ENCODE peak calls at places on chromosome 13, in six cellular contexts. A, M, Z, O, P and K are unnamed samples.

GRCh38 chr13:77697208-77698103 is at the start of gene SLAIN1:
- DNase-seq in P (no peak), Z (peak; percentile 15), M (peak; percentile 85), O (peak; percentile 90), A (peak; percentile 86), K (peak; percentile 94)

GRCh38 chr13:110209950-110210603 is 96.9 kb downstream of the COL4A1 start:
- DNase-seq in Z (no peak), M (no peak), A (no peak), P (no peak), O (no peak), K (no peak)

GRCh38 chr13:41973247-41973741 is 12.4 kb upstream of the VWA8 start:
- DNase-seq in A (no peak), M (peak; percentile 76), Z (no peak), O (peak; percentile 44), P (no peak), K (peak; percentile 76)

GRCh38 chr13:47184311-47184710 is 287.5 kb upstream of the HTR2A start:
- DNase-seq in A (no peak), Z (no peak), M (no peak), O (no peak), P (no peak), K (no peak)

GRCh38 chr13:20714563-20715339 is 11.3 kb downstream of the IL17D start:
- DNase-seq in O (no peak), Z (no peak), M (no peak), A (no peak), P (no peak), K (no peak)

GRCh38 chr13:98650376-98651107 is 73.6 kb upstream of the STK24 start:
- DNase-seq in P (no peak), O (no peak), M (no peak), Z (no peak), A (no peak), K (no peak)

GRCh38 chr13:102658678-102659077 is 36.2 kb downstream of the METTL21C start:
- DNase-seq in P (no peak), A (no peak), M (no peak), O (no peak), Z (no peak), K (no peak)

GRCh38 chr13:49298903-49299605 is 51.3 kb downstream of the CDADC1 start:
- DNase-seq in P (no peak), Z (peak; percentile 95), O (no peak), M (peak; percentile 42), A (no peak), K (no peak)

GRCh38 chr13:20828540-20829364 is 55.0 kb upstream of the EEF1AKMT1 start:
- DNase-seq in M (no peak), O (no peak), P (peak; percentile 26), Z (peak; percentile 38), A (no peak), K (peak; percentile 87)

GRCh38 chr13:49602005-49602404 is 16.6 kb upstream of the RCBTB1 start:
- DNase-seq in O (no peak), M (no peak), Z (no peak), P (no peak), A (no peak), K (no peak)

GRCh38 chr13:51000576-51001260 is 91.1 kb downstream of the RNASEH2B start:
- DNase-seq in Z (no peak), P (no peak), O (no peak), M (no peak), A (no peak), K (no peak)

GRCh38 chr13:59770451-59770850 is 393.3 kb downstream of the DIAPH3 start:
- DNase-seq in Z (no peak), A (no peak), P (no peak), O (no peak), M (no peak), K (no peak)

GRCh38 chr13:28568286-28568685 is 73.4 kb upstream of the FLT1 start:
- DNase-seq in A (peak; percentile 31), O (no peak), M (no peak), P (no peak), Z (no peak), K (no peak)

GRCh38 chr13:31982124-31982523 is 49.5 kb upstream of the FRY start:
- DNase-seq in Z (no peak), P (no peak), M (no peak), A (no peak), O (no peak), K (no peak)

GRCh38 chr13:89066868-89067466 is 1395.8 kb downstream of the SLITRK5 start:
- DNase-seq in M (no peak), A (no peak), Z (peak; percentile 44), P (no peak), O (peak; percentile 18), K (peak; percentile 84)

GRCh38 chr13:51764184-51765141 is 39.5 kb downstream of the DHRS12 start:
- DNase-seq in Z (peak; percentile 92), A (no peak), M (no peak), P (peak; percentile 65), O (no peak), K (no peak)

GRCh38 chr13:102724923-102725322 is 30.1 kb upstream of the METTL21C start:
- DNase-seq in M (no peak), Z (peak; percentile 82), A (no peak), O (no peak), P (no peak), K (no peak)

GRCh38 chr13:48891586-48891985 is 84.1 kb upstream of the FNDC3A start:
- DNase-seq in Z (peak; percentile 20), O (no peak), P (no peak), A (no peak), M (no peak), K (no peak)

GRCh38 chr13:100573121-100573520 is 15.5 kb downstream of the GGACT start:
- DNase-seq in A (peak; percentile 61), Z (peak; percentile 77), O (peak; percentile 82), M (peak; percentile 75), P (peak; percentile 17), K (peak; percentile 93)

GRCh38 chr13:98525452-98525851 is 51.5 kb downstream of the STK24 start:
- DNase-seq in P (no peak), M (no peak), Z (no peak), A (no peak), O (no peak), K (no peak)

GRCh38 chr13:46100191-46100877 is 4.5 kb downstream of the CPB2 start:
- DNase-seq in M (no peak), P (no peak), Z (no peak), A (no peak), O (no peak), K (no peak)

GRCh38 chr13:46097663-46098062 is 7.2 kb downstream of the CPB2 start:
- DNase-seq in M (no peak), Z (no peak), O (no peak), A (no peak), P (no peak), K (no peak)

GRCh38 chr13:46101002-46101401 is 3.8 kb downstream of the CPB2 start:
- DNase-seq in Z (no peak), O (no peak), M (no peak), P (no peak), A (no peak), K (no peak)

GRCh38 chr13:46094478-46094877 is 10.4 kb downstream of the CPB2 start:
- DNase-seq in M (no peak), A (no peak), Z (no peak), P (no peak), O (no peak), K (no peak)

GRCh38 chr13:46097015-46097414 is 7.8 kb downstream of the CPB2 start:
- DNase-seq in O (no peak), P (no peak), A (no peak), M (no peak), Z (no peak), K (no peak)
- TF ChIP-seq CREB1 in O (no peak), P (no peak), A (no peak), M (no peak), Z (no peak), K (no peak)

GRCh38 chr13:34667356-34668218 is 274.5 kb upstream of the NBEA start:
- DNase-seq in A (no peak), Z (no peak), O (no peak), M (no peak), P (no peak), K (no peak)

GRCh38 chr13:34675626-34676025 is 266.4 kb upstream of the NBEA start:
- DNase-seq in A (no peak), P (no peak), Z (no peak), M (no peak), O (no peak), K (no peak)

GRCh38 chr13:34672631-34673030 is 269.4 kb upstream of the NBEA start:
- DNase-seq in M (no peak), O (no peak), Z (no peak), A (no peak), P (no peak), K (no peak)

DNA sequence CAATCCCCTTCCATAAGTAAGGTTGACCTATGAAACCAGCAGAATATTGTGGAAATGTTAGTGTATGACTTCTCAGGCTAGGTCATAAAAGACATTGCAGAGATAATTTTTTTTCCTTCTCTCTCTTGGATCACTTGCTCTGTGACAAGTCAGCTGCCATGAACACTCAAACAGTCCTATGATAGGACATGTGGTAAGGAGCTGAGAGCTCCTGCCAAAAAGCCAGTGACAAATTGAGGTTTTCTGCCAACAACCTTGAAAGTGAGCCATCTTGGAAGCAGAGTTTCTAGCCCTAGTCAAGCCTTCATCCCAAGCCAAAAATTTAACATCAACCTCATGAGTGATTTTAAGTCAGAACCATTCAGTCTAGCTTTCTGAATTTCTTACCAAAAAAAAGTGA is 270.9 kb upstream of the NBEA start:
- DNase-seq in A (no peak), O (no peak), M (no peak), Z (no peak), P (no peak), K (no peak)
- TF ChIP-seq CREB1 in A (no peak), O (no peak), M (no peak), Z (no peak), P (no peak), K (no peak)

DNA sequence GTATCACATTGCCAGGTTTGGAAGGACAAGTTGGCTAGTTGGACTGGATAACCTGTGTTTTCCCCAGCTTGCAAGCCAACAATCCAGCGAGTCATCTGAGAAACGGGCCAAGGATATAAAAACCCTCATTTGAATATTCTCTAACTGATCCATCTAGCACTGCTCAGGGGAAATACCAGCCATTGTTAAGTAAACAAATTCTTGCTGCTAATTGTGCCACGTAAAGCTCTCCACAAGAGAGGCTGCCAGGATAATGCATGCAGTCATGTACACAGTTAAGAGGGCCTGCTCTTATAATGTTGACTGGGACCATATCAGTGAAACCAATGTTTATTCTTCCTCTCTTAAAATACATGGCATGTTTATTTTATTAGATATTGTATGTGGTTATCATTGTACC is 663.2 kb upstream of the SGCG start:
- DNase-seq in Z (no peak), A (no peak), O (no peak), M (no peak), P (no peak), K (peak; percentile 35)
- TF ChIP-seq CREB1 in Z (no peak), A (no peak), O (no peak), M (no peak), P (no peak), K (no peak)

DNA sequence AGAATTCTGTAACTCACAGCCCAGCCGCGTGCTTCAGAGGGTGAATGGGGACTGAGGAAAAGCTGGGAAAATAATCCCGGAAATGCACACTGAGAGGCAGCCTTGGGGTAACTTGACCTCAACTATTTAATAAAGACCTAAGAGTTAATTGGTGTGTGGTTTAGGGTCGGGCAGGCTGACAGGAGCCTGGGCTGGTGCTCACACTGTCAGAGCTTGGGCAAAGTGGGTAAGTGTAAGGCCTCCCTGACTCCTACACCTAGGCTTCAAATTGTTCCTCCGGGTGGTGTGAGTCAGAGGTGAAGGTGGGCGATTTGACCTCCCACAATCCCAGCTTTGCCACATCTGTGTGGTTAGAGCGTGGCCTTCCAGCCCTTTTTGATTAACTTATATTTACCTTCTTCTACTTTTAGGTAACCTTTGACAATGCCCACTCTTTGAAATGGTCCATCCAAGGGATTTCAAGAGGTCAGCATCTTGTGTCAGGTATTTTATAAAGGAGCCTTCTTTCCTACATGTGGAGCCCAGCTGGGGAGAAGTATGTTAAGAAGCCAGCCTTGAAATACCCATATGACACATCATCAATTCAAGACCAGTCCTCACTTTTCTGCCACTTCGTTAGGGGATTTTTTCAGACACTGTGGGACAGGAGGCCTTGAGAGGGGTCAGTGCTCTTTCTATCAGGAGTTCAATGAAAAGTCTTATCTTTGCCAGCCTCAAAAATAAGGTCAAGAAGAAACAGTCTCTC is 114.2 kb downstream of the NUFIP1 start:
- DNase-seq in P (no peak), Z (no peak), A (no peak), O (no peak), M (no peak), K (no peak)
- TF ChIP-seq CREB1 in P (no peak), Z (no peak), A (no peak), O (no peak), M (no peak), K (no peak)